ENCODE peak calls at places on chromosomes 12 and 14, in five cellular contexts. T is neural progenitor cell; I is cardiac muscle cell; K is HFFc6; F is stimulated activated CD8-positive, alpha-beta memory T cell treated with anti-CD3 and anti-CD28 coated beads, Interleukin-4, amount 100 ng/mL, for 48 hours. W is an unnamed sample.

GRCh38 chr12:113422929-113423669 is 919 bp downstream of the SDSL start:
- DNase-seq in T (no peak), I (no peak), F (no peak), K (no peak), W (no peak)

GRCh38 chr12:121300083-121300819 is 3.7 kb upstream of the CAMKK2 start:
- DNase-seq in F (no peak), T (no peak), K (no peak), I (no peak), W (no peak)

GRCh38 chr12:113727651-113728061 is 238.5 kb downstream of the RBM19 start:
- DNase-seq in I (no peak), K (peak; percentile 91), T (peak; percentile 9), F (no peak), W (no peak)

GRCh38 chr12:69108024-69108423 is 131.3 kb upstream of the CPSF6 start:
- DNase-seq in I (peak; percentile 43), T (no peak), K (no peak), F (no peak), W (no peak)

GRCh38 chr14:90549794-90550591 is 153.2 kb downstream of the CALM1 start:
- DNase-seq in K (no peak), I (no peak), F (no peak), T (no peak), W (no peak)

GRCh38 chr12:104458645-104459555 is 2.2 kb downstream of the CHST11 start:
- DNase-seq in T (peak; percentile 28), F (peak; percentile 46), I (peak; percentile 46), K (no peak), W (no peak)

GRCh38 chr14:81162941-81163340 is 57.8 kb downstream of the GTF2A1 start:
- DNase-seq in K (no peak), F (no peak), T (no peak), I (no peak), W (no peak)

GRCh38 chr12:121803861-121804416 is at the start of gene SETD1B:
- DNase-seq in T (peak; percentile 72), F (peak; percentile 68), K (peak; percentile 54), I (peak; percentile 75), W (peak; percentile 65)

GRCh38 chr14:69712637-69713088 is 54.3 kb upstream of the SRSF5 start:
- DNase-seq in T (peak; percentile 43), I (no peak), F (no peak), K (no peak), W (peak; percentile 39)

GRCh38 chr12:2431810-2432209 is 363.0 kb upstream of the FKBP4 start:
- DNase-seq in I (peak; percentile 21), K (no peak), F (no peak), T (no peak), W (no peak)

GRCh38 chr12:52522346-52523011 is 2.3 kb upstream of the KRT5 start:
- DNase-seq in I (peak; percentile 49), F (peak; percentile 13), K (peak; percentile 16), T (no peak), W (no peak)

GRCh38 chr12:128365831-128366231 is 98.9 kb downstream of the TMEM132C start:
- DNase-seq in F (no peak), K (no peak), T (peak; percentile 60), I (peak; percentile 2), W (no peak)

GRCh38 chr12:41205070-41205715 is 17.1 kb downstream of the PDZRN4 start:
- DNase-seq in I (peak; percentile 2), K (no peak), T (peak; percentile 58), F (no peak), W (no peak)

GRCh38 chr12:14974633-14975032 is 1.8 kb downstream of the PDE6H start:
- DNase-seq in I (no peak), T (no peak), F (no peak), K (no peak), W (no peak)

GRCh38 chr14:61337893-61338292 is 16.5 kb downstream of the PRKCH start:
- DNase-seq in F (peak; percentile 69), T (no peak), I (no peak), K (no peak), W (peak; percentile 83)

GRCh38 chr14:81565441-81566290 is 32.0 kb upstream of the SEL1L start:
- DNase-seq in T (peak; percentile 59), K (peak; percentile 3), I (peak; percentile 27), F (no peak), W (peak; percentile 4)

GRCh38 chr12:93376436-93377251 is 1.1 kb upstream of the NUDT4 start:
- DNase-seq in K (no peak), T (peak; percentile 81), F (no peak), I (peak; percentile 62), W (peak; percentile 50)

GRCh38 chr14:31921741-31922140 is 155.4 kb upstream of the ARHGAP5 start:
- DNase-seq in K (no peak), F (no peak), T (no peak), I (no peak), W (no peak)

W was measured in dermis microvascular lymphatic vessel endothelial cell.